ENCODE peak calls at places on chromosomes 1 and 21, in eight cellular contexts. H is stimulated activated naive CD4-positive, alpha-beta T cell; R is kidney tubule cell; X is M059J; E is adrenal gland; W is EH; I is BE2C; Z is caudate nucleus. C is an unnamed sample.

GRCh38 chr1:8242498-8242897 is 75.4 kb upstream of the SLC45A1 start:
- DNase-seq in W (no peak), E (no peak), X (no peak), R (no peak), Z (no peak), I (no peak), H (no peak), C (no peak)

GRCh38 chr1:7470904-7471638 is 300.0 kb upstream of the VAMP3 start:
- DNase-seq in Z (no peak), I (peak), H (no peak), E (peak), X (peak), R (peak), W (peak), C (no peak)

GRCh38 chr1:24535021-24535424 is 20.9 kb upstream of the NCMAP start:
- DNase-seq in R (no peak), E (no peak), I (no peak), W (no peak), X (no peak), Z (no peak), H (peak), C (no peak)

GRCh38 chr1:89953072-89953626 is 41.8 kb upstream of the ZNF326 start:
- DNase-seq in X (peak), R (peak), Z (no peak), E (peak), H (no peak), W (peak), I (peak), C (no peak)

GRCh38 chr1:228085287-228085926 is 2.9 kb downstream of the ARF1 start:
- DNase-seq in I (no peak), Z (no peak), E (no peak), R (peak), X (peak), W (peak), H (no peak), C (no peak)

GRCh38 chr1:175129997-175130648 is 62.5 kb downstream of the KIAA0040 start:
- DNase-seq in I (no peak), H (no peak), Z (no peak), R (peak), W (peak), X (peak), E (no peak), C (no peak)

GRCh38 chr1:111219466-111220286 is 7.8 kb upstream of the CHI3L2 start:
- DNase-seq in Z (no peak), E (no peak), X (no peak), H (no peak), W (no peak), R (no peak), I (no peak), C (peak)

GRCh38 chr21:26409735-26410134 is 163.4 kb downstream of the CYYR1 start:
- DNase-seq in X (no peak), E (no peak), R (no peak), H (no peak), Z (no peak), I (no peak), W (no peak), C (no peak)

GRCh38 chr1:147613506-147613905 is 56.8 kb downstream of the ACP6 start:
- DNase-seq in I (peak), Z (no peak), H (no peak), R (no peak), X (no peak), W (peak), E (no peak), C (no peak)

GRCh38 chr1:225846331-225847310 is 35.6 kb downstream of the TMEM63A start:
- DNase-seq in R (no peak), W (no peak), E (no peak), H (no peak), I (no peak), X (no peak), Z (no peak), C (peak)

GRCh38 chr1:156838972-156839371 is 19.9 kb downstream of the INSRR start:
- DNase-seq in W (no peak), R (no peak), E (no peak), Z (no peak), X (no peak), H (peak), I (peak), C (no peak)

GRCh38 chr1:64733576-64734288 is 11.1 kb upstream of the RAVER2 start:
- DNase-seq in X (peak), W (peak), I (no peak), H (no peak), Z (no peak), E (no peak), R (no peak), C (no peak)

GRCh38 chr1:15394261-15394543 is 15.5 kb upstream of the EFHD2 start:
- DNase-seq in E (no peak), H (no peak), Z (no peak), X (no peak), I (no peak), R (no peak), W (no peak), C (no peak)

GRCh38 chr1:19758227-19758830 is 41.4 kb downstream of the TMCO4 start:
- DNase-seq in R (peak), Z (no peak), E (peak), X (peak), I (no peak), H (no peak), W (peak), C (no peak)

GRCh38 chr1:20386682-20387081 is 96.0 kb downstream of the VWA5B1 start:
- DNase-seq in W (no peak), R (no peak), I (peak), E (no peak), X (no peak), H (no peak), Z (peak), C (peak)

GRCh38 chr1:223716302-223716862 is 4.0 kb downstream of the CAPN2 start:
- DNase-seq in X (no peak), E (no peak), Z (no peak), H (peak), W (peak), I (no peak), R (no peak), C (no peak)

GRCh38 chr1:11196945-11197344 is 7.8 kb downstream of the ANGPTL7 start:
- DNase-seq in Z (no peak), X (peak), R (peak), H (no peak), W (no peak), E (no peak), I (no peak), C (no peak)

GRCh38 chr1:231694465-231695077 is 68.0 kb downstream of the DISC1 start:
- DNase-seq in X (no peak), E (no peak), H (no peak), I (no peak), R (no peak), W (no peak), Z (no peak), C (no peak)

GRCh38 chr1:68103006-68103545 is 52.6 kb upstream of the DIRAS3 start:
- DNase-seq in W (no peak), X (no peak), I (no peak), Z (no peak), H (no peak), E (no peak), R (no peak), C (no peak)

GRCh38 chr1:62082456-62083363 is 111.9 kb upstream of the L1TD1 start:
- DNase-seq in H (peak), W (peak), I (peak), Z (no peak), R (peak), X (peak), E (no peak), C (no peak)

GRCh38 chr21:31781737-31782136 is 49.8 kb upstream of the SCAF4 start:
- DNase-seq in I (peak), Z (no peak), H (no peak), E (peak), W (peak), X (peak), R (peak), C (no peak)

GRCh38 chr1:235952950-235953615 is 86.4 kb upstream of the LYST start:
- DNase-seq in W (no peak), X (no peak), Z (no peak), E (no peak), I (no peak), H (peak), R (peak), C (no peak)

GRCh38 chr1:12143631-12144155 is 23.1 kb upstream of the TNFRSF1B start:
- DNase-seq in H (no peak), R (peak), Z (no peak), I (no peak), E (no peak), X (peak), W (peak), C (no peak)

GRCh38 chr1:116377564-116378529 is 4.8 kb downstream of the ATP1A1 start:
- DNase-seq in X (peak), H (peak), Z (peak), R (peak), E (peak), I (peak), W (peak), C (peak)

GRCh38 chr1:234144866-234145265 is 228.4 kb upstream of the COA6 start:
- DNase-seq in R (no peak), X (peak), I (no peak), W (peak), E (no peak), H (no peak), Z (no peak), C (no peak)

GRCh38 chr1:117077267-117077666 is 17.1 kb downstream of the TTF2 start:
- DNase-seq in Z (no peak), X (peak), R (peak), H (no peak), I (no peak), W (peak), E (no peak), C (no peak)

GRCh38 chr1:12406218-12407021 is 176.6 kb downstream of the VPS13D start:
- DNase-seq in W (peak), R (no peak), E (no peak), I (no peak), Z (no peak), X (no peak), H (no peak), C (no peak)

GRCh38 chr1:9249534-9250335 is 15.2 kb downstream of the H6PD start:
- DNase-seq in Z (no peak), X (no peak), I (no peak), E (peak), W (peak), H (no peak), R (peak), C (peak)

GRCh38 chr1:192954705-192955265 is 104.4 kb downstream of the UCHL5 start:
- DNase-seq in E (no peak), I (no peak), W (no peak), Z (no peak), H (no peak), R (no peak), X (no peak), C (no peak)

GRCh38 chr1:212612251-212612961 is 3.8 kb downstream of the ATF3 start:
- DNase-seq in E (no peak), R (no peak), H (no peak), W (peak), Z (no peak), X (peak), I (no peak), C (no peak)

GRCh38 chr1:89259283-89259971 is 13.2 kb downstream of the GBP5 start:
- DNase-seq in W (no peak), R (no peak), H (peak), E (no peak), X (no peak), Z (no peak), I (no peak), C (no peak)

GRCh38 chr1:221637641-221638041 is 104.2 kb downstream of the DUSP10 start:
- DNase-seq in W (peak), R (peak), Z (no peak), E (no peak), X (peak), H (no peak), I (peak), C (peak)

GRCh38 chr1:156126043-156126700 is 11.7 kb downstream of the LMNA start:
- DNase-seq in H (no peak), X (peak), W (peak), I (peak), E (peak), Z (no peak), R (peak), C (no peak)

GRCh38 chr1:36085126-36085525 is 1.2 kb downstream of the TEKT2 start:
- DNase-seq in Z (no peak), I (no peak), E (no peak), X (no peak), W (no peak), R (no peak), H (no peak), C (no peak)

C was measured in substantia nigra.